ENCODE peak calls at places on chromosomes 13 and 19, in four cellular contexts. M is COR-L47, I is T-helper 9 cell, H is H9. Z is an unnamed sample.
A peak's percentile ranks its signal among the peaks of the same experiment; 100 is the strongest.

GRCh38 chr19:29675120-29675649 is 9.9 kb downstream of the PLEKHF1 start:
- DNase-seq in M (no peak), I (no peak), H (no peak), Z (no peak)

GRCh38 chr13:32257649-32258048 is 57.5 kb downstream of the ZAR1L start:
- DNase-seq in M (no peak), I (no peak), H (no peak), Z (no peak)

GRCh38 chr19:47377208-47377701 is 28.1 kb downstream of the DHX34 start:
- DNase-seq in M (peak; percentile 90), I (no peak), H (no peak), Z (no peak)

GRCh38 chr19:14871619-14872230 is 14.2 kb downstream of the OR7A17 start:
- DNase-seq in M (no peak), I (no peak), H (no peak), Z (no peak)

GRCh38 chr13:113204378-113204734 is 4.1 kb downstream of the PCID2 start:
- DNase-seq in M (no peak), I (no peak), H (no peak), Z (no peak)

GRCh38 chr19:8243146-8243545 is 34.0 kb downstream of the CERS4 start:
- DNase-seq in M (no peak), I (no peak), H (no peak), Z (no peak)

GRCh38 chr13:104011505-104012270 is 945.5 kb upstream of the SLC10A2 start:
- DNase-seq in M (no peak), I (no peak), H (peak; percentile 31), Z (no peak)

GRCh38 chr13:46386426-46386995 is 541 bp downstream of the RUBCNL start:
- DNase-seq in M (no peak), I (no peak), H (no peak), Z (no peak)

GRCh38 chr19:53868091-53868891 is 608 bp downstream of the MYADM start:
- DNase-seq in M (no peak), I (peak; percentile 45), H (peak; percentile 66), Z (no peak)

GRCh38 chr13:113009743-113010509 is 40.9 kb downstream of the MCF2L start:
- DNase-seq in M (peak; percentile 65), I (no peak), H (no peak), Z (no peak)

GRCh38 chr19:55598034-55598433 is 1.3 kb downstream of the FIZ1 start:
- DNase-seq in M (no peak), I (no peak), H (peak; percentile 85), Z (no peak)

GRCh38 chr13:35723820-35724219 is 247.3 kb upstream of the MAB21L1 start:
- DNase-seq in M (no peak), I (no peak), H (no peak), Z (no peak)

GRCh38 chr13:91078093-91078679 is 269.3 kb upstream of the MIR17HG start:
- DNase-seq in M (peak; percentile 14), I (no peak), H (no peak), Z (no peak)

GRCh38 chr19:49677901-49678674 is 1.0 kb downstream of the PRMT1 start:
- DNase-seq in M (peak; percentile 70), I (peak; percentile 78), H (peak; percentile 91), Z (peak; percentile 55)

GRCh38 chr19:55447421-55448174 is 4.5 kb upstream of the SHISA7 start:
- DNase-seq in M (peak; percentile 79), I (no peak), H (no peak), Z (peak; percentile 52)

GRCh38 chr19:17553256-17553655 is 2.2 kb upstream of the COLGALT1 start:
- DNase-seq in M (no peak), I (no peak), H (peak; percentile 41), Z (peak; percentile 67)

GRCh38 chr19:55579766-55580621 is 654 bp downstream of the ZNF579 start:
- DNase-seq in M (peak; percentile 11), I (no peak), H (peak; percentile 59), Z (no peak)

GRCh38 chr13:79628463-79628862 is 147.5 kb downstream of the NDFIP2 start:
- DNase-seq in M (no peak), I (no peak), H (no peak), Z (no peak)

GRCh38 chr13:67351114-67351513 is 121.0 kb upstream of the PCDH9 start:
- DNase-seq in M (no peak), I (no peak), H (no peak), Z (no peak)

Z was measured in NCI-H1105.